ENCODE peak calls at places on chromosomes 16 and 17, in six cellular contexts. X, O, U, N, S and E are unnamed samples.

GRCh38 chr16:80231118-80231515 is 309.7 kb upstream of the DYNLRB2 start:
- DNase-seq in X (peak), N (no peak), O (peak), S (no peak), U (no peak), E (peak)

GRCh38 chr17:48374650-48375230 is 55.3 kb downstream of the SKAP1 start:
- DNase-seq in X (peak), S (peak), O (no peak), N (no peak), U (no peak), E (no peak)

GRCh38 chr17:54900457-54901229 is at the start of gene TOM1L1:
- DNase-seq in S (peak), X (peak), N (peak), O (peak), U (peak), E (peak)

GRCh38 chr17:72946126-72946525 is 146.4 kb downstream of the SLC39A11 start:
- DNase-seq in U (no peak), N (no peak), S (no peak), X (no peak), O (no peak), E (no peak)

GRCh38 chr17:28616281-28616680 is 2.3 kb upstream of the RSKR start:
- DNase-seq in U (no peak), N (no peak), O (no peak), S (no peak), X (no peak), E (no peak)

GRCh38 chr16:79897444-79898146 is 297.1 kb upstream of the MAF start:
- DNase-seq in U (no peak), S (peak), N (no peak), X (no peak), O (no peak), E (peak)

GRCh38 chr16:5870886-5871715 is 773.5 kb upstream of the EEF2KMT start:
- DNase-seq in S (no peak), U (no peak), O (no peak), N (no peak), X (no peak), E (no peak)

GRCh38 chr17:47239663-47240374 is 13.8 kb upstream of the ITGB3 start:
- DNase-seq in S (peak), U (peak), N (no peak), O (peak), X (peak), E (peak)

GRCh38 chr17:47896672-47897490 is 845 bp downstream of the SP2 start:
- DNase-seq in O (no peak), S (no peak), N (no peak), X (peak), U (no peak), E (no peak)

GRCh38 chr17:30173649-30174048 is 57.0 kb downstream of the NSRP1 start:
- DNase-seq in X (no peak), O (no peak), U (no peak), N (no peak), S (no peak), E (no peak)

GRCh38 chr16:84367297-84367680 is 1.0 kb upstream of the ATP2C2 start:
- DNase-seq in S (no peak), X (no peak), O (no peak), U (no peak), N (no peak), E (no peak)

GRCh38 chr17:2778489-2778888 is 17.7 kb upstream of the RAP1GAP2 start:
- DNase-seq in O (no peak), S (no peak), U (no peak), N (no peak), X (no peak), E (no peak)

GRCh38 chr17:3722716-3723115 is 987 bp upstream of the HASPIN start:
- DNase-seq in X (peak), U (no peak), O (no peak), S (no peak), N (no peak), E (peak)

GRCh38 chr17:81291662-81292061 is 3.4 kb downstream of the SLC38A10 start:
- DNase-seq in U (no peak), X (peak), N (no peak), S (peak), O (peak), E (peak)

GRCh38 chr17:6420173-6420641 is 14.7 kb downstream of the AIPL1 start:
- DNase-seq in O (peak), S (no peak), X (peak), N (no peak), U (no peak), E (peak)

GRCh38 chr16:17359778-17360177 is 111.0 kb downstream of the XYLT1 start:
- DNase-seq in O (peak), U (peak), S (no peak), X (peak), N (no peak), E (peak)

GRCh38 chr17:77203436-77203835 is 62.7 kb downstream of the SEC14L1 start:
- DNase-seq in U (no peak), S (no peak), X (no peak), N (no peak), O (no peak), E (no peak)

GRCh38 chr17:28839221-28839620 is 3.4 kb downstream of the FAM222B start:
- DNase-seq in U (no peak), N (no peak), S (no peak), X (no peak), O (no peak), E (no peak)

GRCh38 chr17:19264681-19265080 is 27.5 kb downstream of the EPN2 start:
- DNase-seq in X (no peak), N (no peak), S (no peak), U (peak), O (no peak), E (no peak)

GRCh38 chr16:1906846-1907165 is 11.4 kb downstream of the HS3ST6 start:
- DNase-seq in U (no peak), X (no peak), S (no peak), N (no peak), O (peak), E (no peak)

GRCh38 chr16:52786105-52786504 is 239.2 kb upstream of the TOX3 start:
- DNase-seq in S (no peak), O (no peak), N (no peak), U (no peak), X (no peak), E (no peak)

GRCh38 chr17:362721-363120 is 10.1 kb upstream of the RPH3AL start:
- DNase-seq in X (no peak), U (no peak), N (no peak), O (no peak), S (no peak), E (no peak)

GRCh38 chr17:72460711-72461110 is 339.9 kb downstream of the SOX9 start:
- DNase-seq in U (no peak), X (no peak), N (no peak), O (no peak), S (no peak), E (no peak)

GRCh38 chr16:77250395-77250794 is 51.2 kb downstream of the SYCE1L start:
- DNase-seq in U (no peak), X (peak), O (no peak), N (no peak), S (no peak), E (peak)

GRCh38 chr17:73798111-73798748 is 154.0 kb upstream of the SDK2 start:
- DNase-seq in X (peak), O (peak), N (no peak), S (peak), U (no peak), E (peak)

GRCh38 chr17:8084250-8084649 is 3.3 kb downstream of the ALOX12B start:
- DNase-seq in S (no peak), N (no peak), U (no peak), X (no peak), O (no peak), E (no peak)

GRCh38 chr17:39631403-39631802 is 4.7 kb downstream of the PPP1R1B start:
- DNase-seq in S (no peak), O (no peak), N (no peak), X (no peak), U (no peak), E (no peak)

GRCh38 chr17:6995500-6996255 is at the start of gene ALOX12:
- DNase-seq in O (no peak), X (peak), N (no peak), U (no peak), S (no peak), E (peak)

GRCh38 chr16:28208824-28209223 is 2.9 kb downstream of the XPO6 start:
- DNase-seq in S (no peak), U (no peak), N (no peak), O (no peak), X (no peak), E (no peak)

GRCh38 chr17:48629411-48629759 is 3.2 kb upstream of the HOXB9 start:
- DNase-seq in N (no peak), U (no peak), X (no peak), S (no peak), O (no peak), E (no peak)